ENCODE peak calls at places on chromosomes 1 and 21, in six cellular contexts. B, J, D, W, K and L are unnamed samples.

GRCh38 chr1:35599411-35599810 is 26.3 kb downstream of the TFAP2E start:
- ATAC-seq in W (no peak), K (no peak), J (no peak), D (no peak), B (no peak), L (no peak)

GRCh38 chr21:31283025-31283424 is 61.0 kb downstream of the TIAM1 start:
- ATAC-seq in J (no peak), D (no peak), K (no peak), W (no peak), B (no peak), L (no peak)

GRCh38 chr1:2298685-2299673 is 70.9 kb downstream of the SKI start:
- ATAC-seq in K (no peak), D (no peak), B (no peak), J (no peak), W (peak), L (peak)

GRCh38 chr1:113255038-113255727 is 135.1 kb upstream of the MAGI3 start:
- ATAC-seq in K (no peak), J (peak), B (no peak), W (no peak), D (no peak), L (no peak)

GRCh38 chr1:186202174-186202843 is 172.7 kb downstream of the TPR start:
- ATAC-seq in B (no peak), K (no peak), J (no peak), W (peak), D (no peak), L (peak)

GRCh38 chr21:18155508-18156193 is 89.0 kb upstream of the CHODL start:
- ATAC-seq in J (no peak), B (no peak), W (no peak), D (no peak), K (no peak), L (no peak)

GRCh38 chr1:89535537-89535936 is 10.9 kb downstream of the LRRC8B start:
- ATAC-seq in B (no peak), W (no peak), D (no peak), K (no peak), J (no peak), L (no peak)

GRCh38 chr1:151512801-151513625 is 1.8 kb downstream of the CGN start:
- ATAC-seq in W (peak), B (no peak), D (no peak), J (peak), K (no peak), L (no peak)

GRCh38 chr1:145997156-145998023 is 1.0 kb upstream of the TXNIP start:
- ATAC-seq in B (no peak), K (peak), D (peak), J (peak), W (peak), L (peak)

GRCh38 chr21:35020446-35020845 is 28.7 kb downstream of the RUNX1 start:
- ATAC-seq in J (no peak), K (no peak), D (no peak), B (no peak), W (no peak), L (no peak)

GRCh38 chr1:111535256-111536191 is 32.1 kb upstream of the ADORA3 start:
- ATAC-seq in K (no peak), B (no peak), D (no peak), W (no peak), J (peak), L (peak)

GRCh38 chr21:45332415-45332814 is 44.7 kb upstream of the POFUT2 start:
- ATAC-seq in D (no peak), W (no peak), K (no peak), J (no peak), B (no peak), L (no peak)

GRCh38 chr1:163240705-163241104 is 38.0 kb upstream of the RGS5 start:
- ATAC-seq in W (no peak), J (no peak), D (no peak), K (no peak), B (no peak), L (no peak)

GRCh38 chr1:63818567-63819340 is 44.9 kb downstream of the ROR1 start:
- ATAC-seq in W (no peak), B (no peak), J (no peak), D (no peak), K (no peak), L (no peak)

GRCh38 chr1:230083746-230084407 is 16.8 kb downstream of the GALNT2 start:
- ATAC-seq in K (no peak), B (peak), W (no peak), J (no peak), D (no peak), L (peak)

GRCh38 chr1:103197266-103197665 is 88.9 kb upstream of the COL11A1 start:
- ATAC-seq in W (no peak), J (no peak), B (no peak), K (no peak), D (no peak), L (no peak)

GRCh38 chr1:93178418-93178817 is 1.8 kb downstream of the TMED5 start:
- ATAC-seq in J (no peak), K (no peak), D (no peak), B (no peak), W (no peak), L (no peak)

GRCh38 chr1:235557495-235557894 is 53.2 kb upstream of the B3GALNT2 start:
- ATAC-seq in K (no peak), J (peak), D (peak), B (peak), W (no peak), L (no peak)

GRCh38 chr1:238223067-238223640 is 332.4 kb upstream of the ZP4 start:
- ATAC-seq in J (no peak), W (no peak), D (no peak), K (peak), B (no peak), L (no peak)

GRCh38 chr1:147565189-147565980 is 24.1 kb downstream of the BCL9 start:
- ATAC-seq in D (no peak), K (no peak), W (no peak), J (no peak), B (no peak), L (no peak)

GRCh38 chr1:101111461-101111860 is 85.9 kb upstream of the DPH5 start:
- ATAC-seq in J (no peak), B (no peak), D (no peak), W (no peak), K (no peak), L (no peak)

GRCh38 chr1:30378991-30379581 is 344.3 kb downstream of the MATN1 start:
- ATAC-seq in B (no peak), W (no peak), D (no peak), K (no peak), J (peak), L (no peak)

GRCh38 chr1:30379684-30380624 is 343.4 kb downstream of the MATN1 start:
- ATAC-seq in B (peak), D (peak), J (peak), W (peak), K (peak), L (peak)

GRCh38 chr1:30381266-30381665 is 342.1 kb downstream of the MATN1 start:
- ATAC-seq in K (no peak), B (no peak), J (no peak), W (no peak), D (no peak), L (no peak)

GRCh38 chr1:30381671-30382365 is 341.6 kb downstream of the MATN1 start:
- ATAC-seq in K (no peak), B (no peak), W (no peak), D (no peak), J (no peak), L (no peak)

GRCh38 chr1:30380625-30380984 is 342.8 kb downstream of the MATN1 start:
- ATAC-seq in K (no peak), W (no peak), J (no peak), D (no peak), B (no peak), L (no peak)
- TF ChIP-seq CTCF in K (no peak), W (no peak), J (no peak), D (no peak), B (no peak), L (no peak)

GRCh38 chr21:32371913-32372314 is 20.9 kb downstream of the URB1 start:
- ATAC-seq in W (peak), D (no peak), J (no peak), B (peak), K (no peak), L (peak)
- TF ChIP-seq EP300 in W (no peak), D (no peak), J (no peak), B (peak), K (no peak), L (peak)

DNA sequence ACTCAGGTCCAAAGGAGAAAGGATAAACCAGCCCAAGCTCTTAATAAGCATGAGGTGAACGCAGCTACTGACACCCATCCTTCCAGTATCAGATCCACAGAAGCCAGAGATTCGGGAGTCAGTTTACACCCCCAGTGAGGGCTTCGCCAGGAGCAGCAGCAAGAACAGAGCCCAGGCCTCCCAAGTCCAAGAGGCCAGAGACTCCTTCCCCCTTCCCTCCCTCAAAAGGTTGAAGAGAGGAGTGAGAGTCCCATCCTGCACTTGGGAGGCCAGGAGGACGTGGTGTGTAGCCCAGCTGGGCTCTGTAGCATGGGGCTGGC is 72.8 kb downstream of the MRPL37 start:
- ATAC-seq in B (peak), W (peak), K (no peak), J (no peak), D (no peak), L (no peak)
- TF ChIP-seq CTCF in B (no peak), W (no peak), K (peak), J (no peak), D (no peak), L (no peak)

GRCh38 chr1:160209656-160210046 is 4.5 kb downstream of the PEA15 start:
- ATAC-seq in J (no peak), K (no peak), B (no peak), D (no peak), W (no peak), L (no peak)

GRCh38 chr1:160209041-160209655 is 4.0 kb downstream of the PEA15 start:
- ATAC-seq in D (no peak), W (no peak), B (no peak), K (no peak), J (no peak), L (no peak)

GRCh38 chr1:160210563-160210962 is 5.4 kb downstream of the PEA15 start:
- ATAC-seq in B (no peak), D (no peak), J (no peak), W (no peak), K (no peak), L (no peak)

GRCh38 chr1:160208179-160209040 is 3.2 kb downstream of the PEA15 start:
- ATAC-seq in D (no peak), J (no peak), K (no peak), B (no peak), W (no peak), L (no peak)

DNA sequence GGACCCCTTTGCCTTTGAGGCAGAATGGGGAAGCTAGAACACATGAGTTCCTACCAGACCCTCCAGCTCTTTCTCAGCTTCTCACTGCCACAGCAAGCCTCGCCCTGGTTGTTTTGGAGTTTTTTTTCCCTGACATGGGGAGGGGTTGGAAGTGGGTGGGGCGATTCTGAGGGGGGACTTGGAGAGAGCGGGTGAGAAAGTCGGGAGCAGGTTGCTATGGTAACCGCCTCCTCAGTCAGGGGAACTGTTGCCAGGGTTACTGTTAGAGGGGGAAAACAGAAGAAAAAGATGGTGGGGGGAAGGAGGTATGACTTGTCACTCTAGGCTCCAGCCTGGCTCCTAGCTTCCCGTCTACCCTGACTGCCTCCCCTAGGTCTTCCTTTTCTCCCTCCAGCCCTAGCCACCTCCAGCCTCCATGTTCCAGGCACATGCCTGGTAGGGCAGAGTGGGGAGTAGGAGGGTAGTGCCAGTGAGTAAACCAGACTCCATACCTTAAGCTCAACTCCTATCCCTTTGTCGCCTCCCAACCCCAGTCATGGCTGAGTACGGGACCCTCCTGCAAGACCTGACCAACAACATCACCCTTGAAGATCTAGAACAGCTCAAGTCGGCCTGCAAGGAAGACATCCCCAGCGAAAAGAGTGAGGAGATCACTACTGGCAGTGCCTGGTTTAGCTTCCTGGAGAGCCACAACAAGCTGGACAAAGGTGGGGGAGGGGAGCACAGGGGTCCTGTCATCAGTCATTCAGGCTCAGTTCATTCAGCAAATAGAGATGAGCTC is 6.0 kb downstream of the PEA15 start:
- ATAC-seq in K (no peak), D (no peak), J (no peak), B (no peak), W (no peak), L (no peak)
- TF ChIP-seq EP300 in K (no peak), D (no peak), J (no peak), B (no peak), W (no peak), L (no peak)

DNA sequence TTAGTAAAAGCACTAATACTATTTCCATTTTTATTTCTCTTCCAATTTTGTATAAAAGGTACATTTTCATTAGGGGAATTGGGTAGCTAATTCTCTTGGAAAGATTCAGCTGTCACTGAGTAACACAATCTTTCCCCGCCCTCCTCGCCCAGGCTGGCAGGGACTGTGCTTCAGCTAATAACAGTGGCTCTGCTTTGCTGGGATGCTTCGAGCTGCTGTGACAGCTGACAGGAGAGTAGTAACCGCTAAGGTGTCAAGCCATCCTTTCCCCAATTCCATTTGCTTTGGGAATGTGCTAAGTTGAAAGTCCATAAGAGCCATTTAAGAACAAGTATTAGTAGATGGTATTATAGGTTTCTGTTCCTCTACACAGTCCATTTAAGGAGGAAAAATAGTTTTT is 106.7 kb upstream of the NRIP1 start:
- ATAC-seq in W (no peak), B (no peak), J (no peak), D (no peak), K (no peak), L (no peak)
- TF ChIP-seq CTCF in W (no peak), B (no peak), J (no peak), D (no peak), K (no peak), L (no peak)

GRCh38 chr1:30753660-30754123 is 3.9 kb downstream of the LAPTM5 start:
- ATAC-seq in J (no peak), D (no peak), B (no peak), K (no peak), W (no peak), L (no peak)
- TF ChIP-seq EP300 in J (no peak), D (no peak), B (no peak), K (no peak), W (peak), L (no peak)

GRCh38 chr1:157948547-157949152 is 44.8 kb upstream of the KIRREL1 start:
- ATAC-seq in K (peak), J (peak), B (peak), D (peak), W (no peak), L (no peak)
- TF ChIP-seq CTCF in K (peak), J (peak), B (peak), D (peak), W (peak), L (no peak)

GRCh38 chr1:195577748-195578147 is 1030.5 kb downstream of the KCNT2 start:
- ATAC-seq in J (no peak), B (no peak), W (no peak), D (peak), K (no peak), L (no peak)
- TF ChIP-seq EP300 in J (no peak), B (no peak), W (no peak), D (no peak), K (no peak), L (no peak)

DNA sequence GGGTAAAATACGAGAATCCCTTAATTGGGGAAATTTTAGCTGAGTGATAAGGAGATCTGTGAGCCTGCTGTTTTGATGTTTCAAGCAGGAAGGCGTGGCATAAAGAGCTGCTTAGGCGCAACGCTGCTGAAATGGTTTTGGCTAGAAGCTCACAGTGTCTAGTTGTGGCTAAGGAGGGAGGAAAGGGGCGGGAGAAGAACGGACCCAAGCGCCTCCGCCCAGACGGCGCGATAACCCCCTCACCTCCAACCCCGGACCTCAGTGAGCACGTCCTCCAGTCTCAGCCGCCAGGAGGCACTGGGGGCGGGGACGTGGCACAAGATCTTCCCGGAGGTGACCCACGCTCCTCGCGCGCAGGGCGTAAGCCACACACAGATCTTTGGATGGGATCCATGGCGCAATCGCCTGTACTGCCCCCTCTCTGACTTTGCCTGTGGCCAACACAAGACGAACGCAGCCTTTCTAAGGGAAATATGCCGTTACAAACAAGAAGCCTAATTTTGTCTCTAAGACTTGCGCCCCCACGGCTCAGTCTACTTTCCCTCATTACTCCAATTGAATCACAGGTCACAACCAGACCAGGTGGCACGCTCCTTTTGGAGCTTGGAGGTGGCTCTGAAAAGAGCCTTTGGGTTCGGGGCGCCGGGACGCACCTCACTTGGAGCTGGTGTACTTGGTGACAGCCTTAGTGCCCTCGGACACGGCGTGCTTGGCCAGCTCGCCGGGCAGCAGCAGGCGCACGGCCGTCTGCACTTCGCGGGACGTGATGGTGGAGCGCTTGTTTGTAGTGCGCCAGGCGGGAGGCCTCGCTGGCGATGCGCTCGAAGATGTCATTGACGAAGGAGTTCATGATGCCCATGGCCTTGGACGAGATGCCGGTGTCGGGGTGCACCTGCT is 23.4 kb upstream of the RNF187 start:
- ATAC-seq in W (peak), K (peak), J (peak), D (peak), B (peak), L (peak)
- TF ChIP-seq CTCF in W (no peak), K (no peak), J (peak), D (peak), B (peak), L (no peak)

GRCh38 chr1:26864610-26865480 is 1.9 kb downstream of the SFN start:
- ATAC-seq in K (peak), W (peak), J (peak), B (peak), D (peak), L (peak)
- TF ChIP-seq EP300 in K (no peak), W (no peak), J (no peak), B (no peak), D (no peak), L (no peak)